ENCODE peak calls at places on chromosomes 5 and 9, in five cellular contexts. Q, I, R, J and X are unnamed samples.

GRCh38 chr5:57176350-57176857 is 2.5 kb downstream of the GPBP1 start:
- DNase-seq in Q (no peak), I (no peak), R (no peak), J (no peak), X (no peak)

GRCh38 chr5:50580506-50580905 is 85.9 kb upstream of the PARP8 start:
- DNase-seq in Q (no peak), I (no peak), R (no peak), J (no peak), X (no peak)

GRCh38 chr9:133877967-133878366 is 114.2 kb downstream of the VAV2 start:
- DNase-seq in Q (no peak), I (no peak), R (no peak), J (no peak), X (no peak)

GRCh38 chr9:78436873-78437272 is 139.9 kb downstream of the PSAT1 start:
- DNase-seq in Q (no peak), I (no peak), R (no peak), J (no peak), X (no peak)

GRCh38 chr5:39013938-39014337 is 60.3 kb downstream of the RICTOR start:
- DNase-seq in Q (no peak), I (no peak), R (no peak), J (no peak), X (no peak)

GRCh38 chr5:8844847-8845246 is 701.0 kb downstream of the SEMA5A start:
- DNase-seq in Q (no peak), I (no peak), R (no peak), J (no peak), X (no peak)

GRCh38 chr5:131589510-131590348 is 45.3 kb downstream of the RAPGEF6 start:
- DNase-seq in Q (no peak), I (no peak), R (no peak), J (peak), X (peak)

GRCh38 chr9:129234491-129234890 is 56.4 kb upstream of the IER5L start:
- DNase-seq in Q (no peak), I (peak), R (no peak), J (no peak), X (no peak)

DNA sequence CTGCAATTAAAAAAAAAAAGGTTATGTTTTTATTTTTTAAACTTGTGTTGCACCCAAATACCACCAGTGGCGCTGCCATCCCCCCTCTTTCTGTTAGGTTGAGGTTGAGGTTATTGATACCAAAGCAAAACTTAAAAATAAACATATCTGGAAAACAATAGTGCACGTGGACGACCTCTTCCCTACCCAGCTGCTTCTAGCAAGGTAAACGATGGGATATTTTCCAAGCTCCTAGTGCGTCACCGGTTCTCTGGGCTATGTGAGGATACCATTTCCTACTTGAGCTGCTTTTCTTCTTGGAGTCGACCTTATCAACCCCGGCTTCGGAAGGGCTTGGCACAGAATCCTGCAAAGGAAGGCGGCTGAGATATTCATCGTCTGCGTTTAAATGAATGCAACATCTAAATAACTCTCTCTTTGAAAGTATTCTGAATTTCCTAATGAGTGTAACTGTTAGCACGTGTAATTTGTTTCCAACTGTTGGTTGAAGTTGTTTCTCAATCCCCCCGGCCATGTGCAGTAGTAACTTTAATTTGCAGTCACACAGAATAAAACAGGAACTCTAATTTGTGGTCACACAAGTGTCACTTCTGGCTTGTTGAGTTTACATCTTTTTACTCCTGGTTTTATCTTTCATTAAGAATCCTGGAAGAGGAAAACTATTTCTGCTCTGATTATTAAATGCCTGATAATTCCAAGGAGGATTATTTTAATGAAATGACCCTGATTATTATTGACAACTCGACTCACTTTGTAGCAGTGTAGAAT is 993 bp downstream of the SCAMP1 start:
- DNase-seq in Q (no peak), I (no peak), R (peak), J (no peak), X (peak)
- TF ChIP-seq CTCF in Q (no peak), I (no peak), R (no peak), J (no peak), X (no peak)

GRCh38 chr5:125575561-125576504 is 829.4 kb upstream of the ZNF608 start:
- DNase-seq in Q (no peak), I (peak), R (no peak), J (peak), X (peak)
- TF ChIP-seq CTCF in Q (no peak), I (no peak), R (no peak), J (peak), X (no peak)

GRCh38 chr9:4762889-4763521 is 22.0 kb upstream of the AK3 start:
- DNase-seq in Q (no peak), I (no peak), R (peak), J (peak), X (peak)
- TF ChIP-seq CTCF in Q (no peak), I (no peak), R (no peak), J (no peak), X (no peak)

GRCh38 chr9:97804059-97804365 is 49.0 kb upstream of the FOXE1 start:
- DNase-seq in Q (no peak), I (no peak), R (no peak), J (no peak), X (no peak)

GRCh38 chr9:97802276-97802675 is 50.8 kb upstream of the FOXE1 start:
- DNase-seq in Q (no peak), I (no peak), R (no peak), J (no peak), X (no peak)

GRCh38 chr9:97801180-97801579 is 51.8 kb upstream of the FOXE1 start:
- DNase-seq in Q (no peak), I (no peak), R (no peak), J (no peak), X (no peak)

GRCh38 chr9:97806721-97807120 is 46.3 kb upstream of the FOXE1 start:
- DNase-seq in Q (no peak), I (no peak), R (no peak), J (no peak), X (no peak)

DNA sequence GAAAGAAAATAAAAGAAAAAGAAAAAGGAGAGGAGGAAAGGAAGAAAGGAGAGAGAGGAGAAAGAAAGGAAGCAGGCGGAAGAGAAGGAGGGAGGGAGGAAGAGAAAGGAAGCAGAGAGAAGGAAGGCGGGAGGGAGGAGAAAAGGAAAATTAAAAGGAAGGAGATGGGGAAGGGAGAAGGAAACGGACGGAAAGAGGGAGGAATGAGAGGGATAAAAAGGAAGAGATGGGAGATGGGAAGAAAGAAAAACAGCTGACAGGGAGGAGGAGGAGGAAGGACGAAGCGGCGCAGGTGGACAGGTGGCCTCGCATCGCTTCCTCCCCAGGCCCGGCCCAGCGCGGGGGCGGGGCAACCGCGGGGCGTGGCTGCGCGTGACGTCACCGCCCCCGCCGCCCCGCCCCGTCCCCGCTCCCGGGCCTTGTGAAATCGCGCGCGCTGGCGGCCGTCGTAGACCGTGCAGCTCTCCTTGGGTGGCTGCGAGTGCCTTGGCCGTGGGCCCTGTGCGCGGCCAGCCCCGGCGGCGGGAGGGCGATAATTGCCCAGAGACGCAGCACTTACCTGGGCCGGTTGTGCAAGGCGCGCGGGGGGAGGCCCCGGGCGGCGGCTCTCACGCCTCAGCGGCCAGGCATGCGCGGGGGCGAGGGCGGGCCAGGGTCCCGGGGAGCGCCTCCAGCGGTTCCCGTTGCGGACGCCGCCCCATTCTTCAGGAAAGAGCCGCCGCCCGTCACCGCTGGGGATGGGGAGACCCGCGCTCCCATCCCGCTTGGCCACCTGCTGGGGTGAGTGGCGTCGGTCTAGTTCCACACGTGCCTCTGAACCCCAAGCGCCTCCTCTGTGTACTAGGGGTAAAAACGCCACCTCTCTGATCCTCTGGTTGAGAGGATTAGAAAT is 49.6 kb upstream of the FOXE1 start:
- DNase-seq in Q (peak), I (peak), R (peak), J (peak), X (peak)
- TF ChIP-seq CTCF in Q (no peak), I (no peak), R (no peak), J (peak), X (no peak)

GRCh38 chr5:72355706-72356299 is 35.6 kb downstream of the PTCD2 start:
- DNase-seq in Q (no peak), I (no peak), R (no peak), J (peak), X (peak)
- TF ChIP-seq CTCF in Q (no peak), I (no peak), R (no peak), J (peak), X (peak)

DNA sequence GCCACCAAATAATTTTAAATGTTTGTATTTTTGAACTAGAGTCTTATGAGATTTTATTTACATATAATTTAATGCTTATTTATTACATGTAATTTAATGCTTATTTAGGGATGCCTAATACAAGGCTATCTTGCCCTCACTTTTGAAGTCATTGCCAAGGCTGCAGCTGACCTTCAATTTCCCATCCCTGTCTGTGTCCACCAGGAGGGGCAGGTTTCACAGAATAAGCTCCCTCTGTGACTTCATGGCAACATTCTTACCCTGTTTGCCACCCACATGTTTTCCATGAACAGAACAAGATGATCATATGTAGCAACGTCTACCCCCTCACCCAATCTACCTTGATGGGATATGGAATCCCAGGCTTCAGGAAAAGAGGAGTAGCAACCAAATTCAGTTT is 27.0 kb downstream of the C5 start:
- DNase-seq in Q (no peak), I (no peak), R (no peak), J (peak), X (no peak)
- TF ChIP-seq CTCF in Q (no peak), I (no peak), R (no peak), J (peak), X (peak)